ENCODE peak calls at places on chromosomes 11 and 22, in ten cellular contexts. N, I, R, Y, P, D, U, S, T and G are unnamed samples.

GRCh38 chr11:19441288-19441687 is 200.5 kb upstream of the E2F8 start:
- DNase-seq in N (no peak), I (no peak), R (no peak), Y (no peak), P (no peak), D (no peak), U (no peak), S (no peak), T (no peak), G (no peak)

GRCh38 chr11:14339356-14339755 is 19.6 kb downstream of the RRAS2 start:
- DNase-seq in N (no peak), I (no peak), R (no peak), Y (no peak), P (no peak), D (no peak), U (no peak), S (no peak), T (no peak), G (no peak)

GRCh38 chr11:73507086-73507485 is 90.8 kb downstream of the FAM168A start:
- DNase-seq in N (no peak), I (no peak), R (no peak), Y (peak; percentile 39), P (no peak), D (no peak), U (no peak), S (no peak), T (no peak), G (no peak)

GRCh38 chr11:34798985-34799384 is 117.2 kb downstream of the APIP start:
- DNase-seq in N (no peak), I (no peak), R (no peak), Y (no peak), P (no peak), D (no peak), U (no peak), S (no peak), T (no peak), G (no peak)

GRCh38 chr11:24531528-24531927 is 34.7 kb downstream of the LUZP2 start:
- DNase-seq in N (no peak), I (no peak), R (no peak), Y (peak; percentile 7), P (no peak), D (no peak), U (no peak), S (no peak), T (no peak), G (no peak)

GRCh38 chr11:57762235-57762866 is 749 bp downstream of the CTNND1 start:
- DNase-seq in N (peak; percentile 35), I (no peak), R (peak; percentile 46), Y (no peak), P (no peak), D (no peak), U (no peak), S (no peak), T (no peak), G (no peak)

GRCh38 chr11:93248602-93249001 is 50.8 kb upstream of the SLC36A4 start:
- DNase-seq in N (no peak), I (no peak), R (no peak), Y (peak; percentile 15), P (no peak), D (no peak), U (no peak), S (no peak), T (no peak), G (no peak)

GRCh38 chr11:44466531-44467179 is 98.8 kb upstream of the CD82 start:
- DNase-seq in N (no peak), I (no peak), R (no peak), Y (no peak), P (no peak), D (no peak), U (no peak), S (no peak), T (no peak), G (no peak)

GRCh38 chr11:72274435-72274834 is 30.5 kb upstream of the PHOX2A start:
- DNase-seq in N (no peak), I (no peak), R (peak; percentile 43), Y (peak; percentile 16), P (no peak), D (no peak), U (no peak), S (no peak), T (no peak), G (no peak)

GRCh38 chr11:126731526-126731925 is 269.0 kb downstream of the KIRREL3 start:
- DNase-seq in N (no peak), I (no peak), R (no peak), Y (no peak), P (no peak), D (no peak), U (no peak), S (no peak), T (no peak), G (no peak)

DNA sequence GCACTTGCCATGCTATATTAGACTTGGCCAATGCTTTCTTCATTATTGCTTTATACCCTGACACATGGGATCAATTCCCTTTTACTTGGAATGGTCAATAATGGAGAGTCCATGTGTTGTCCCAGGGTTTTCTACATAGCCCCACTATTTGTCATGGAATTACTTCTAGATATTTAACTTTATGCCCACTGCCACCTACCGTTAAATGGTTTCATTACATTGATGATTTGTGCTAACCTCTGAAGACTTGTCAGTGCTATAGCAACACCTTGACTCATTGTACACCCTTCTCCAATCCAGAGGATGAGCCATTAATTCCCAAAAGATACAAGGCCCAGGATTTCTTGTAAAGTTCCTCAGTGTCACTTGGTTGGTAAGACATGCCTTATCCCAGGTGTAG is 31.4 kb upstream of the SLC22A25 start:
- DNase-seq in N (no peak), I (no peak), R (peak; percentile 36), Y (no peak), P (no peak), D (no peak), U (no peak), S (no peak), T (no peak), G (no peak)
- TF ChIP-seq CTCF in N (no peak), I (no peak), R (no peak), Y (no peak), P (no peak), D (no peak), U (no peak), S (no peak), T (no peak), G (no peak)

GRCh38 chr22:49930128-49930527 is 11.7 kb downstream of the CRELD2 start:
- DNase-seq in N (peak; percentile 48), I (no peak), R (peak; percentile 25), Y (no peak), P (no peak), D (no peak), U (no peak), S (no peak), T (no peak), G (no peak)

GRCh38 chr22:49929553-49929979 is 11.1 kb downstream of the CRELD2 start:
- DNase-seq in N (peak; percentile 76), I (peak; percentile 89), R (peak; percentile 56), Y (peak; percentile 21), P (peak; percentile 96), D (peak; percentile 86), U (peak; percentile 89), S (peak; percentile 60), T (peak; percentile 74), G (peak; percentile 89)

GRCh38 chr22:49928571-49929552 is 10.4 kb downstream of the CRELD2 start:
- DNase-seq in N (no peak), I (no peak), R (no peak), Y (no peak), P (no peak), D (no peak), U (no peak), S (no peak), T (no peak), G (no peak)

GRCh38 chr22:49931863-49932262 is 13.4 kb downstream of the CRELD2 start:
- DNase-seq in N (no peak), I (no peak), R (no peak), Y (no peak), P (no peak), D (no peak), U (no peak), S (no peak), T (no peak), G (no peak)

GRCh38 chr22:49930596-49931412 is 12.4 kb downstream of the CRELD2 start:
- DNase-seq in N (peak; percentile 91), I (peak; percentile 91), R (peak; percentile 83), Y (peak; percentile 68), P (no peak), D (no peak), U (peak; percentile 70), S (peak; percentile 58), T (peak; percentile 87), G (no peak)
- TF ChIP-seq CTCF in N (peak; percentile 76), I (peak; percentile 81), R (peak; percentile 13), Y (peak; percentile 52), P (peak; percentile 66), D (peak; percentile 34), U (peak; percentile 30), S (peak; percentile 83), T (peak; percentile 43), G (peak; percentile 36)

DNA sequence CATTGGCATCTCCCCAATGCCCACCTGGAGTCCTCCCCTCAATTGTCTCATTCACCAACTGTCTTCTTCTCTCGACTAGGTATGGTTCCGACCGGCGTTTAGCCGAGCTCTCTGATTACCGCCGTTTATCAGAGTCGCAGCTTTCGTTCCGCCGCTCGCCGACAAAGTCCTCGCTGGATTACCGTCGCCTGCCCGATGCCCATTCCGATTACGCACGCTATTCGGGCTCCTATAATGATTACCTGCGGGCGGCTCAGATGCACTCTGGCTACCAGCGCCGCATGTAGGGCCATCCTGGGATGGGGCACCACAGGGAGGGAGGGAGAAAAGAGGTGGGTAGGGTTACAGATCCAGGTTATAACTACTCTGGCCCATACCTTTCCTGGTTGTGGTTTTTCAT is 10.0 kb downstream of the RBM14 start:
- DNase-seq in N (no peak), I (no peak), R (no peak), Y (no peak), P (no peak), D (no peak), U (no peak), S (no peak), T (no peak), G (no peak)
- TF ChIP-seq CTCF in N (no peak), I (no peak), R (no peak), Y (no peak), P (no peak), D (no peak), U (no peak), S (no peak), T (no peak), G (no peak)

GRCh38 chr22:47446821-47447810 is 684.7 kb downstream of the TBC1D22A start:
- DNase-seq in N (no peak), I (no peak), R (no peak), Y (no peak), P (peak; percentile 43), D (no peak), U (no peak), S (no peak), T (no peak), G (no peak)

GRCh38 chr22:47445212-47445611 is 682.8 kb downstream of the TBC1D22A start:
- DNase-seq in N (no peak), I (no peak), R (no peak), Y (no peak), P (peak; percentile 8), D (no peak), U (no peak), S (no peak), T (no peak), G (no peak)

GRCh38 chr22:47446331-47446730 is 683.9 kb downstream of the TBC1D22A start:
- DNase-seq in N (no peak), I (no peak), R (no peak), Y (no peak), P (peak; percentile 50), D (no peak), U (no peak), S (no peak), T (no peak), G (no peak)

GRCh38 chr22:47444746-47445065 is 682.3 kb downstream of the TBC1D22A start:
- DNase-seq in N (no peak), I (no peak), R (no peak), Y (no peak), P (peak; percentile 55), D (no peak), U (no peak), S (no peak), T (no peak), G (no peak)

GRCh38 chr22:47445716-47446290 is 683.4 kb downstream of the TBC1D22A start:
- DNase-seq in N (no peak), I (no peak), R (no peak), Y (no peak), P (peak; percentile 37), D (no peak), U (no peak), S (no peak), T (no peak), G (no peak)
- TF ChIP-seq CTCF in N (no peak), I (no peak), R (no peak), Y (no peak), P (no peak), D (no peak), U (no peak), S (no peak), T (no peak), G (no peak)